ENCODE peak calls at places on chromosomes 11 and 22, in five cellular contexts. K, H, F, Q and P are unnamed samples.

GRCh38 chr22:32920032-32920628 is 118.6 kb downstream of the TIMP3 start:
- DNase-seq in K (no peak), H (no peak), F (no peak), Q (no peak), P (peak; percentile 74)

GRCh38 chr11:117570701-117571100 is 226.3 kb downstream of the DSCAML1 start:
- DNase-seq in K (no peak), H (no peak), F (no peak), Q (no peak), P (no peak)

GRCh38 chr11:20002312-20003216 is 157.7 kb downstream of the DBX1 start:
- DNase-seq in K (no peak), H (no peak), F (no peak), Q (no peak), P (no peak)

GRCh38 chr11:130899106-130899505 is 17.2 kb downstream of the SNX19 start:
- DNase-seq in K (no peak), H (no peak), F (no peak), Q (no peak), P (no peak)

GRCh38 chr11:75656044-75656726 is 12.7 kb downstream of the MAP6 start:
- DNase-seq in K (no peak), H (no peak), F (no peak), Q (no peak), P (no peak)

GRCh38 chr22:22687638-22688500 is 43.5 kb downstream of the GGTLC2 start:
- DNase-seq in K (peak; percentile 9), H (no peak), F (peak; percentile 57), Q (no peak), P (peak; percentile 84)

GRCh38 chr11:48066881-48067800 is 86.8 kb downstream of the PTPRJ start:
- DNase-seq in K (no peak), H (no peak), F (no peak), Q (no peak), P (no peak)

GRCh38 chr11:116459233-116459632 is 313.6 kb downstream of the BUD13 start:
- DNase-seq in K (no peak), H (no peak), F (no peak), Q (no peak), P (no peak)

GRCh38 chr11:111329306-111330204 is 31.2 kb downstream of the POU2AF3 start:
- DNase-seq in K (no peak), H (no peak), F (no peak), Q (no peak), P (no peak)

GRCh38 chr22:35064664-35065063 is 1.3 kb upstream of the ISX start:
- DNase-seq in K (peak; percentile 75), H (peak; percentile 68), F (peak; percentile 31), Q (no peak), P (no peak)

GRCh38 chr22:25545117-25545516 is 19.4 kb upstream of the GRK3 start:
- DNase-seq in K (no peak), H (no peak), F (no peak), Q (no peak), P (no peak)

GRCh38 chr11:7759010-7759409 is 37.7 kb downstream of the OR5P2 start:
- DNase-seq in K (peak; percentile 28), H (peak; percentile 30), F (no peak), Q (no peak), P (no peak)

GRCh38 chr22:32836286-32836859 is 34.9 kb downstream of the TIMP3 start:
- DNase-seq in K (no peak), H (no peak), F (peak; percentile 17), Q (no peak), P (peak; percentile 51)

GRCh38 chr22:50671641-50672040 is 982 bp upstream of the SHANK3 start:
- DNase-seq in K (no peak), H (no peak), F (no peak), Q (no peak), P (no peak)

GRCh38 chr11:36431429-36432092 is 78.5 kb downstream of the TRAF6 start:
- DNase-seq in K (peak; percentile 93), H (no peak), F (peak; percentile 87), Q (peak; percentile 84), P (peak; percentile 87)
- H3K9ac ChIP-seq in K (no peak overlapping the region), H (no peak overlapping the region), F (no peak overlapping the region), Q (no peak overlapping the region), P (no peak overlapping the region)

GRCh38 chr11:18172686-18173085 is at the start of gene MRGPRX4:
- DNase-seq in K (no peak), H (no peak), F (no peak), Q (no peak), P (no peak)

GRCh38 chr11:18173225-18173866 is 709 bp downstream of the MRGPRX4 start:
- DNase-seq in K (no peak), H (no peak), F (no peak), Q (no peak), P (no peak)

GRCh38 chr11:18171377-18172000 is 1.1 kb upstream of the MRGPRX4 start:
- DNase-seq in K (peak; percentile 35), H (no peak), F (peak; percentile 51), Q (peak; percentile 23), P (peak; percentile 62)

DNA sequence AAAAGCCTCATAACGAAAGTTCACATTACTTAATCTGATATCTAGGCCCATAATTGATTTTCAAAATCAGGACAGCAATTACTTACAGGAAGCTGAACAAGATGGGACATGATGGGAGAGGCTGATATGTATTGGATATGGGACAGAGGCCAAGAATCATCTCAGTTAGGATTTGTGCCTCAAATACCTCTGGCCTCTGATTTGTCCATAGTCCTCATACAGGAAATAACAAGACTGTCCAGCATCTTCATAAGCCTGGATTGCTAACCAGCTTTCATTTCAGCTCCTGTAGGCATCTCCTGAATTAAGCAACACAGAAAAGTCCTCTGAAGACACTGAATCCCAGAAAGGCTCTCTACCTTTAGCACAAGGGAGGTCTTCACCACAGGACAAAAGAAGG is 4.3 kb upstream of the MRGPRX4 start:
- DNase-seq in K (peak; percentile 52), H (no peak), F (no peak), Q (no peak), P (no peak)
- H3K9ac ChIP-seq in K (no peak overlapping the region), H (no peak overlapping the region), F (no peak overlapping the region), Q (no peak overlapping the region), P (no peak overlapping the region)

GRCh38 chr11:73384871-73385692 is 8.9 kb downstream of the RELT start:
- DNase-seq in K (no peak), H (peak; percentile 69), F (no peak), Q (no peak), P (peak; percentile 21)
- H3K9ac ChIP-seq in K (no peak overlapping the region), H (peak overlapping the region; percentile 65), F (no peak overlapping the region), Q (no peak overlapping the region), P (peak overlapping the region; percentile 2)

GRCh38 chr22:21624880-21625791 is 4.7 kb downstream of the YDJC start:
- DNase-seq in K (no peak), H (no peak), F (no peak), Q (no peak), P (no peak)
- H3K9ac ChIP-seq in K (no peak overlapping the region), H (no peak overlapping the region), F (no peak overlapping the region), Q (no peak overlapping the region), P (no peak overlapping the region)

GRCh38 chr22:39254122-39254521 is 9.3 kb upstream of the PDGFB start:
- DNase-seq in K (no peak), H (no peak), F (no peak), Q (no peak), P (no peak)
- H3K9ac ChIP-seq in K (no peak overlapping the region), H (no peak overlapping the region), F (peak overlapping the region; percentile 45), Q (peak overlapping the region; percentile 66), P (peak overlapping the region; percentile 54)

DNA sequence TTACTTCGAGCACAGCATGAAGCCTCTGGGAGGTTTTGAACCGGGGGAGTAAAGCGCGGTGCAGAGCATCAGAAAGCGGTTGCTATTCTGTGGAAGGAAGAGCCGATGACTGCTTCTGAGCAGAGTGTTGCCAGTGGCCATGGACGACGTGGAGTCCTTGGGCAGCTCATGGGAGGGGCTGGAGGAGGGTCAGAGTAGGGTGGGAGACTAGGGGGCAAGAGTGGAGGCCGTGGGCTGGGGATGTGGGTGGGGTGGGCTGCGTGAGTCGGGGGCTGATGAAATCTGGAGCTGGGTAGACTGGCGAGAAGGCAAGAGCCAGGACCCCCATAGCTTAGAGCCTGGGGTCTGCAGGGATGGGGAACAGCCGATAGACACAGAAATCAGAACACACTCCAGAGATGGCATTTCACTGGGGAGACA is 40.2 kb downstream of the TBC1D22A start:
- DNase-seq in K (no peak), H (no peak), F (no peak), Q (no peak), P (no peak)
- H3K9ac ChIP-seq in K (no peak overlapping the region), H (no peak overlapping the region), F (no peak overlapping the region), Q (no peak overlapping the region), P (no peak overlapping the region)

GRCh38 chr22:37517826-37518450 is 1.3 kb downstream of the CARD10 start:
- DNase-seq in K (peak; percentile 77), H (no peak), F (no peak), Q (no peak), P (no peak)
- H3K9ac ChIP-seq in K (peak overlapping the region; percentile 98), H (no peak overlapping the region), F (peak overlapping the region; percentile 71), Q (peak overlapping the region; percentile 81), P (peak overlapping the region; percentile 78)

GRCh38 chr22:20532256-20532993 is 25.0 kb downstream of the MED15 start:
- DNase-seq in K (no peak), H (no peak), F (no peak), Q (no peak), P (no peak)
- H3K9ac ChIP-seq in K (peak overlapping the region; percentile 76), H (no peak overlapping the region), F (peak overlapping the region; percentile 83), Q (peak overlapping the region; percentile 74), P (peak overlapping the region; percentile 81)